ENCODE peak calls at places on chromosomes 12 and 14, in ten cellular contexts. One of them, this sample, is unnamed.

GRCh38 chr14:54816450-54816849 is 86.2 kb downstream of the GCH1 start:
- DNase-seq in H7: no peak
- DNase-seq in activated CD8-positive, alpha-beta memory T cell treated with anti-CD3 and anti-CD28 coated beads for 24 hours: no peak
- DNase-seq in HCT116: no peak
- DNase-seq in stimulated activated CD4-positive, alpha-beta T cell treated with anti-CD3 and anti-CD28 coated beads, Interleukin-4, amount 100 ng/mL, for 1 hour: no peak
- DNase-seq in choroid plexus epithelial cell: no peak
- DNase-seq in HS-27A: no peak
- DNase-seq in neural crest cell: no peak
- DNase-seq in H54: no peak
- DNase-seq in cardiac septum: no peak
- DNase-seq in this sample: no peak

GRCh38 chr14:93317836-93318807 is 14.7 kb downstream of the BTBD7 start:
- DNase-seq in H7: no peak
- DNase-seq in activated CD8-positive, alpha-beta memory T cell treated with anti-CD3 and anti-CD28 coated beads for 24 hours: no peak
- DNase-seq in HCT116: no peak
- DNase-seq in stimulated activated CD4-positive, alpha-beta T cell treated with anti-CD3 and anti-CD28 coated beads, Interleukin-4, amount 100 ng/mL, for 1 hour: no peak
- DNase-seq in choroid plexus epithelial cell: peak
- DNase-seq in HS-27A: no peak
- DNase-seq in neural crest cell: no peak
- DNase-seq in H54: peak
- DNase-seq in cardiac septum: no peak
- DNase-seq in this sample: peak

GRCh38 chr12:40106202-40106533 is 287 bp upstream of the SLC2A13 start:
- DNase-seq in H7: no peak
- DNase-seq in activated CD8-positive, alpha-beta memory T cell treated with anti-CD3 and anti-CD28 coated beads for 24 hours: no peak
- DNase-seq in HCT116: no peak
- DNase-seq in stimulated activated CD4-positive, alpha-beta T cell treated with anti-CD3 and anti-CD28 coated beads, Interleukin-4, amount 100 ng/mL, for 1 hour: no peak
- DNase-seq in choroid plexus epithelial cell: peak
- DNase-seq in HS-27A: no peak
- DNase-seq in neural crest cell: no peak
- DNase-seq in H54: no peak
- DNase-seq in cardiac septum: no peak
- DNase-seq in this sample: no peak

GRCh38 chr12:38144601-38145436 is 171.8 kb upstream of the ALG10B start:
- DNase-seq in H7: no peak
- DNase-seq in activated CD8-positive, alpha-beta memory T cell treated with anti-CD3 and anti-CD28 coated beads for 24 hours: no peak
- DNase-seq in HCT116: no peak
- DNase-seq in stimulated activated CD4-positive, alpha-beta T cell treated with anti-CD3 and anti-CD28 coated beads, Interleukin-4, amount 100 ng/mL, for 1 hour: no peak
- DNase-seq in choroid plexus epithelial cell: no peak
- DNase-seq in HS-27A: no peak
- DNase-seq in neural crest cell: no peak
- DNase-seq in H54: no peak
- DNase-seq in cardiac septum: no peak
- DNase-seq in this sample: no peak

GRCh38 chr14:60648934-60649814 is at the start of gene SIX1:
- DNase-seq in H7: peak
- DNase-seq in activated CD8-positive, alpha-beta memory T cell treated with anti-CD3 and anti-CD28 coated beads for 24 hours: peak
- DNase-seq in HCT116: peak
- DNase-seq in stimulated activated CD4-positive, alpha-beta T cell treated with anti-CD3 and anti-CD28 coated beads, Interleukin-4, amount 100 ng/mL, for 1 hour: no peak
- DNase-seq in choroid plexus epithelial cell: peak
- DNase-seq in HS-27A: peak
- DNase-seq in neural crest cell: no peak
- DNase-seq in H54: peak
- DNase-seq in cardiac septum: no peak
- DNase-seq in this sample: peak

GRCh38 chr12:19018302-19018980 is 111.1 kb upstream of the PLEKHA5 start:
- DNase-seq in H7: no peak
- DNase-seq in activated CD8-positive, alpha-beta memory T cell treated with anti-CD3 and anti-CD28 coated beads for 24 hours: no peak
- DNase-seq in HCT116: no peak
- DNase-seq in stimulated activated CD4-positive, alpha-beta T cell treated with anti-CD3 and anti-CD28 coated beads, Interleukin-4, amount 100 ng/mL, for 1 hour: no peak
- DNase-seq in choroid plexus epithelial cell: peak
- DNase-seq in HS-27A: peak
- DNase-seq in neural crest cell: no peak
- DNase-seq in H54: no peak
- DNase-seq in cardiac septum: no peak
- DNase-seq in this sample: peak

GRCh38 chr12:81705586-81705985 is 53.6 kb downstream of the PPFIA2 start:
- DNase-seq in H7: no peak
- DNase-seq in activated CD8-positive, alpha-beta memory T cell treated with anti-CD3 and anti-CD28 coated beads for 24 hours: no peak
- DNase-seq in HCT116: no peak
- DNase-seq in stimulated activated CD4-positive, alpha-beta T cell treated with anti-CD3 and anti-CD28 coated beads, Interleukin-4, amount 100 ng/mL, for 1 hour: no peak
- DNase-seq in choroid plexus epithelial cell: no peak
- DNase-seq in HS-27A: no peak
- DNase-seq in neural crest cell: no peak
- DNase-seq in H54: no peak
- DNase-seq in cardiac septum: no peak
- DNase-seq in this sample: no peak

GRCh38 chr12:12272869-12273268 is 6.0 kb upstream of the LRP6 start:
- DNase-seq in H7: peak
- DNase-seq in activated CD8-positive, alpha-beta memory T cell treated with anti-CD3 and anti-CD28 coated beads for 24 hours: no peak
- DNase-seq in HCT116: no peak
- DNase-seq in stimulated activated CD4-positive, alpha-beta T cell treated with anti-CD3 and anti-CD28 coated beads, Interleukin-4, amount 100 ng/mL, for 1 hour: no peak
- DNase-seq in choroid plexus epithelial cell: peak
- DNase-seq in HS-27A: no peak
- DNase-seq in neural crest cell: no peak
- DNase-seq in H54: no peak
- DNase-seq in cardiac septum: no peak
- DNase-seq in this sample: no peak

GRCh38 chr12:68803948-68804653 is 3.9 kb upstream of the MDM2 start:
- DNase-seq in H7: no peak
- DNase-seq in activated CD8-positive, alpha-beta memory T cell treated with anti-CD3 and anti-CD28 coated beads for 24 hours: no peak
- DNase-seq in HCT116: no peak
- DNase-seq in stimulated activated CD4-positive, alpha-beta T cell treated with anti-CD3 and anti-CD28 coated beads, Interleukin-4, amount 100 ng/mL, for 1 hour: no peak
- DNase-seq in choroid plexus epithelial cell: no peak
- DNase-seq in HS-27A: no peak
- DNase-seq in neural crest cell: no peak
- DNase-seq in H54: no peak
- DNase-seq in cardiac septum: no peak
- DNase-seq in this sample: no peak

GRCh38 chr14:101215266-101215665 is 311.7 kb upstream of the RTL1 start:
- DNase-seq in H7: no peak
- DNase-seq in activated CD8-positive, alpha-beta memory T cell treated with anti-CD3 and anti-CD28 coated beads for 24 hours: no peak
- DNase-seq in HCT116: no peak
- DNase-seq in stimulated activated CD4-positive, alpha-beta T cell treated with anti-CD3 and anti-CD28 coated beads, Interleukin-4, amount 100 ng/mL, for 1 hour: no peak
- DNase-seq in choroid plexus epithelial cell: no peak
- DNase-seq in HS-27A: no peak
- DNase-seq in neural crest cell: no peak
- DNase-seq in H54: no peak
- DNase-seq in cardiac septum: no peak
- DNase-seq in this sample: no peak

GRCh38 chr12:56601503-56601902 is 28.6 kb downstream of the BAZ2A start:
- DNase-seq in H7: peak
- DNase-seq in activated CD8-positive, alpha-beta memory T cell treated with anti-CD3 and anti-CD28 coated beads for 24 hours: no peak
- DNase-seq in HCT116: no peak
- DNase-seq in stimulated activated CD4-positive, alpha-beta T cell treated with anti-CD3 and anti-CD28 coated beads, Interleukin-4, amount 100 ng/mL, for 1 hour: peak
- DNase-seq in choroid plexus epithelial cell: peak
- DNase-seq in HS-27A: no peak
- DNase-seq in neural crest cell: no peak
- DNase-seq in H54: no peak
- DNase-seq in cardiac septum: no peak
- DNase-seq in this sample: no peak

GRCh38 chr14:53462931-53463778 is 310.0 kb upstream of the DDHD1 start:
- DNase-seq in H7: no peak
- DNase-seq in activated CD8-positive, alpha-beta memory T cell treated with anti-CD3 and anti-CD28 coated beads for 24 hours: no peak
- DNase-seq in HCT116: peak
- DNase-seq in stimulated activated CD4-positive, alpha-beta T cell treated with anti-CD3 and anti-CD28 coated beads, Interleukin-4, amount 100 ng/mL, for 1 hour: no peak
- DNase-seq in choroid plexus epithelial cell: no peak
- DNase-seq in HS-27A: no peak
- DNase-seq in neural crest cell: no peak
- DNase-seq in H54: no peak
- DNase-seq in cardiac septum: no peak
- DNase-seq in this sample: peak

GRCh38 chr14:50839696-50840095 is 8.7 kb upstream of the NIN start:
- DNase-seq in H7: no peak
- DNase-seq in activated CD8-positive, alpha-beta memory T cell treated with anti-CD3 and anti-CD28 coated beads for 24 hours: no peak
- DNase-seq in HCT116: no peak
- DNase-seq in stimulated activated CD4-positive, alpha-beta T cell treated with anti-CD3 and anti-CD28 coated beads, Interleukin-4, amount 100 ng/mL, for 1 hour: no peak
- DNase-seq in choroid plexus epithelial cell: no peak
- DNase-seq in HS-27A: no peak
- DNase-seq in neural crest cell: no peak
- DNase-seq in H54: no peak
- DNase-seq in cardiac septum: no peak
- DNase-seq in this sample: no peak

GRCh38 chr12:3250576-3250975 is 173.4 kb downstream of the TSPAN9 start:
- DNase-seq in H7: no peak
- DNase-seq in activated CD8-positive, alpha-beta memory T cell treated with anti-CD3 and anti-CD28 coated beads for 24 hours: no peak
- DNase-seq in HCT116: no peak
- DNase-seq in stimulated activated CD4-positive, alpha-beta T cell treated with anti-CD3 and anti-CD28 coated beads, Interleukin-4, amount 100 ng/mL, for 1 hour: no peak
- DNase-seq in choroid plexus epithelial cell: no peak
- DNase-seq in HS-27A: no peak
- DNase-seq in neural crest cell: no peak
- DNase-seq in H54: no peak
- DNase-seq in cardiac septum: peak
- DNase-seq in this sample: no peak

GRCh38 chr12:106358410-106359241 is 1.1 kb downstream of the POLR3B start:
- DNase-seq in H7: no peak
- DNase-seq in activated CD8-positive, alpha-beta memory T cell treated with anti-CD3 and anti-CD28 coated beads for 24 hours: no peak
- DNase-seq in HCT116: no peak
- DNase-seq in stimulated activated CD4-positive, alpha-beta T cell treated with anti-CD3 and anti-CD28 coated beads, Interleukin-4, amount 100 ng/mL, for 1 hour: no peak
- DNase-seq in choroid plexus epithelial cell: peak
- DNase-seq in HS-27A: peak
- DNase-seq in neural crest cell: no peak
- DNase-seq in H54: no peak
- DNase-seq in cardiac septum: no peak
- DNase-seq in this sample: no peak

GRCh38 chr14:58368951-58369350 is 26.8 kb upstream of the TOMM20L start:
- DNase-seq in H7: no peak
- DNase-seq in activated CD8-positive, alpha-beta memory T cell treated with anti-CD3 and anti-CD28 coated beads for 24 hours: no peak
- DNase-seq in HCT116: no peak
- DNase-seq in stimulated activated CD4-positive, alpha-beta T cell treated with anti-CD3 and anti-CD28 coated beads, Interleukin-4, amount 100 ng/mL, for 1 hour: no peak
- DNase-seq in choroid plexus epithelial cell: no peak
- DNase-seq in HS-27A: no peak
- DNase-seq in neural crest cell: no peak
- DNase-seq in H54: no peak
- DNase-seq in cardiac septum: no peak
- DNase-seq in this sample: no peak

GRCh38 chr12:30753761-30754382 is 879 bp downstream of the CAPRIN2 start:
- DNase-seq in H7: no peak
- DNase-seq in activated CD8-positive, alpha-beta memory T cell treated with anti-CD3 and anti-CD28 coated beads for 24 hours: no peak
- DNase-seq in HCT116: no peak
- DNase-seq in stimulated activated CD4-positive, alpha-beta T cell treated with anti-CD3 and anti-CD28 coated beads, Interleukin-4, amount 100 ng/mL, for 1 hour: peak
- DNase-seq in choroid plexus epithelial cell: peak
- DNase-seq in HS-27A: peak
- DNase-seq in neural crest cell: no peak
- DNase-seq in H54: no peak
- DNase-seq in cardiac septum: no peak
- DNase-seq in this sample: peak

GRCh38 chr12:104710940-104711725 is 247.0 kb downstream of the SLC41A2 start:
- DNase-seq in H7: no peak
- DNase-seq in activated CD8-positive, alpha-beta memory T cell treated with anti-CD3 and anti-CD28 coated beads for 24 hours: no peak
- DNase-seq in HCT116: no peak
- DNase-seq in stimulated activated CD4-positive, alpha-beta T cell treated with anti-CD3 and anti-CD28 coated beads, Interleukin-4, amount 100 ng/mL, for 1 hour: no peak
- DNase-seq in choroid plexus epithelial cell: peak
- DNase-seq in HS-27A: no peak
- DNase-seq in neural crest cell: no peak
- DNase-seq in H54: no peak
- DNase-seq in cardiac septum: no peak
- DNase-seq in this sample: no peak

GRCh38 chr14:105055736-105056302 is 9.4 kb downstream of the GPR132 start:
- DNase-seq in H7: peak
- DNase-seq in activated CD8-positive, alpha-beta memory T cell treated with anti-CD3 and anti-CD28 coated beads for 24 hours: no peak
- DNase-seq in HCT116: no peak
- DNase-seq in stimulated activated CD4-positive, alpha-beta T cell treated with anti-CD3 and anti-CD28 coated beads, Interleukin-4, amount 100 ng/mL, for 1 hour: no peak
- DNase-seq in choroid plexus epithelial cell: no peak
- DNase-seq in HS-27A: no peak
- DNase-seq in neural crest cell: no peak
- DNase-seq in H54: no peak
- DNase-seq in cardiac septum: no peak
- DNase-seq in this sample: no peak

GRCh38 chr14:104277416-104278213 is 139.2 kb downstream of the KIF26A start:
- DNase-seq in H7: peak
- DNase-seq in activated CD8-positive, alpha-beta memory T cell treated with anti-CD3 and anti-CD28 coated beads for 24 hours: no peak
- DNase-seq in HCT116: no peak
- DNase-seq in stimulated activated CD4-positive, alpha-beta T cell treated with anti-CD3 and anti-CD28 coated beads, Interleukin-4, amount 100 ng/mL, for 1 hour: no peak
- DNase-seq in choroid plexus epithelial cell: no peak
- DNase-seq in HS-27A: no peak
- DNase-seq in neural crest cell: no peak
- DNase-seq in H54: no peak
- DNase-seq in cardiac septum: peak
- DNase-seq in this sample: no peak

GRCh38 chr12:70338531-70338930 is 27.6 kb upstream of the KCNMB4 start:
- DNase-seq in H7: no peak
- DNase-seq in activated CD8-positive, alpha-beta memory T cell treated with anti-CD3 and anti-CD28 coated beads for 24 hours: no peak
- DNase-seq in HCT116: no peak
- DNase-seq in stimulated activated CD4-positive, alpha-beta T cell treated with anti-CD3 and anti-CD28 coated beads, Interleukin-4, amount 100 ng/mL, for 1 hour: no peak
- DNase-seq in choroid plexus epithelial cell: peak
- DNase-seq in HS-27A: no peak
- DNase-seq in neural crest cell: no peak
- DNase-seq in H54: no peak
- DNase-seq in cardiac septum: no peak
- DNase-seq in this sample: no peak

GRCh38 chr14:102971836-102972606 is 49.6 kb downstream of the AMN start:
- DNase-seq in H7: no peak
- DNase-seq in activated CD8-positive, alpha-beta memory T cell treated with anti-CD3 and anti-CD28 coated beads for 24 hours: no peak
- DNase-seq in HCT116: no peak
- DNase-seq in stimulated activated CD4-positive, alpha-beta T cell treated with anti-CD3 and anti-CD28 coated beads, Interleukin-4, amount 100 ng/mL, for 1 hour: no peak
- DNase-seq in choroid plexus epithelial cell: no peak
- DNase-seq in HS-27A: no peak
- DNase-seq in neural crest cell: no peak
- DNase-seq in H54: no peak
- DNase-seq in cardiac septum: no peak
- DNase-seq in this sample: no peak

GRCh38 chr14:61211476-61212262 is 69.5 kb downstream of the TMEM30B start:
- DNase-seq in H7: no peak
- DNase-seq in activated CD8-positive, alpha-beta memory T cell treated with anti-CD3 and anti-CD28 coated beads for 24 hours: no peak
- DNase-seq in HCT116: no peak
- DNase-seq in stimulated activated CD4-positive, alpha-beta T cell treated with anti-CD3 and anti-CD28 coated beads, Interleukin-4, amount 100 ng/mL, for 1 hour: no peak
- DNase-seq in choroid plexus epithelial cell: no peak
- DNase-seq in HS-27A: no peak
- DNase-seq in neural crest cell: no peak
- DNase-seq in H54: no peak
- DNase-seq in cardiac septum: no peak
- DNase-seq in this sample: no peak

GRCh38 chr12:12091977-12092663 is 21.4 kb downstream of the BCL2L14 start:
- DNase-seq in H7: no peak
- DNase-seq in activated CD8-positive, alpha-beta memory T cell treated with anti-CD3 and anti-CD28 coated beads for 24 hours: no peak
- DNase-seq in HCT116: no peak
- DNase-seq in stimulated activated CD4-positive, alpha-beta T cell treated with anti-CD3 and anti-CD28 coated beads, Interleukin-4, amount 100 ng/mL, for 1 hour: no peak
- DNase-seq in choroid plexus epithelial cell: peak
- DNase-seq in HS-27A: no peak
- DNase-seq in neural crest cell: no peak
- DNase-seq in H54: no peak
- DNase-seq in cardiac septum: no peak
- DNase-seq in this sample: no peak

GRCh38 chr14:23373041-23373440 is 432 bp downstream of the IL25 start:
- DNase-seq in H7: no peak
- DNase-seq in activated CD8-positive, alpha-beta memory T cell treated with anti-CD3 and anti-CD28 coated beads for 24 hours: no peak
- DNase-seq in HCT116: no peak
- DNase-seq in stimulated activated CD4-positive, alpha-beta T cell treated with anti-CD3 and anti-CD28 coated beads, Interleukin-4, amount 100 ng/mL, for 1 hour: no peak
- DNase-seq in choroid plexus epithelial cell: no peak
- DNase-seq in HS-27A: no peak
- DNase-seq in neural crest cell: no peak
- DNase-seq in H54: no peak
- DNase-seq in cardiac septum: no peak
- DNase-seq in this sample: no peak

GRCh38 chr12:27525373-27525772 is 1.4 kb downstream of the PPFIBP1 start:
- DNase-seq in H7: peak
- DNase-seq in activated CD8-positive, alpha-beta memory T cell treated with anti-CD3 and anti-CD28 coated beads for 24 hours: no peak
- DNase-seq in HCT116: no peak
- DNase-seq in stimulated activated CD4-positive, alpha-beta T cell treated with anti-CD3 and anti-CD28 coated beads, Interleukin-4, amount 100 ng/mL, for 1 hour: no peak
- DNase-seq in choroid plexus epithelial cell: peak
- DNase-seq in HS-27A: peak
- DNase-seq in neural crest cell: no peak
- DNase-seq in H54: peak
- DNase-seq in cardiac septum: no peak
- DNase-seq in this sample: peak

GRCh38 chr14:32938719-32939253 is at the start of gene NPAS3:
- DNase-seq in H7: peak
- DNase-seq in activated CD8-positive, alpha-beta memory T cell treated with anti-CD3 and anti-CD28 coated beads for 24 hours: no peak
- DNase-seq in HCT116: no peak
- DNase-seq in stimulated activated CD4-positive, alpha-beta T cell treated with anti-CD3 and anti-CD28 coated beads, Interleukin-4, amount 100 ng/mL, for 1 hour: no peak
- DNase-seq in choroid plexus epithelial cell: no peak
- DNase-seq in HS-27A: no peak
- DNase-seq in neural crest cell: no peak
- DNase-seq in H54: peak
- DNase-seq in cardiac septum: no peak
- DNase-seq in this sample: no peak

GRCh38 chr14:78968249-78968648 is 798.1 kb downstream of the NRXN3 start:
- DNase-seq in H7: no peak
- DNase-seq in activated CD8-positive, alpha-beta memory T cell treated with anti-CD3 and anti-CD28 coated beads for 24 hours: no peak
- DNase-seq in HCT116: no peak
- DNase-seq in stimulated activated CD4-positive, alpha-beta T cell treated with anti-CD3 and anti-CD28 coated beads, Interleukin-4, amount 100 ng/mL, for 1 hour: no peak
- DNase-seq in choroid plexus epithelial cell: no peak
- DNase-seq in HS-27A: no peak
- DNase-seq in neural crest cell: no peak
- DNase-seq in H54: no peak
- DNase-seq in cardiac septum: no peak
- DNase-seq in this sample: no peak